ENCODE peak calls at places on chromosomes 7 and 10, in nine cellular contexts. R is lung microvascular endothelial cell; F is H54; L is tibial nerve; Y is CD4-positive, alpha-beta memory T cell; Z is activated CD4-positive, alpha-beta T cell treated with anti-CD3 and anti-CD28 coated beads for 1 hour; P is cerebellar cortex; N is stimulated activated CD4-positive, alpha-beta T cell treated with anti-CD3 and anti-CD28 coated beads, Interleukin-2, amount 100 ng/mL, for 48 hours; V is progenitor cell of endocrine pancreas. H is an unnamed sample.

GRCh38 chr10:13627459-13628310 is 40.9 kb downstream of the PRPF18 start:
- DNase-seq in F (no peak), L (no peak), Z (no peak), N (no peak), Y (no peak), P (no peak), V (no peak), R (no peak), H (no peak)

GRCh38 chr10:60238408-60239100 is 151.1 kb downstream of the ANK3 start:
- DNase-seq in F (peak), R (peak), P (peak), N (no peak), Z (no peak), L (no peak), Y (no peak), V (no peak), H (peak)

GRCh38 chr7:115879171-115879570 is 151.4 kb downstream of the TFEC start:
- DNase-seq in N (no peak), R (no peak), Y (no peak), P (no peak), F (no peak), Z (no peak), V (no peak), L (no peak), H (no peak)

GRCh38 chr10:71209324-71210030 is 2.9 kb upstream of the UNC5B start:
- DNase-seq in P (no peak), F (no peak), Y (no peak), R (no peak), V (no peak), N (no peak), L (no peak), Z (no peak), H (no peak)

GRCh38 chr10:29784175-29784773 is 149.5 kb upstream of the SVIL start:
- DNase-seq in L (peak), P (no peak), Z (no peak), V (no peak), R (peak), Y (no peak), F (peak), N (no peak), H (peak)

GRCh38 chr7:131196808-131197207 is 130.9 kb upstream of the MKLN1 start:
- DNase-seq in F (no peak), N (no peak), Y (no peak), P (no peak), L (no peak), R (no peak), V (no peak), Z (no peak), H (peak)

GRCh38 chr10:94268652-94269051 is 94.1 kb downstream of the NOC3L start:
- DNase-seq in N (no peak), F (no peak), L (no peak), Z (no peak), P (no peak), Y (no peak), R (no peak), V (no peak), H (no peak)

GRCh38 chr10:43680035-43680434 is 31.4 kb upstream of the ZNF32 start:
- DNase-seq in L (no peak), R (no peak), P (no peak), Z (no peak), Y (no peak), V (no peak), F (no peak), N (no peak), H (no peak)

GRCh38 chr7:22589641-22590141 is 89.7 kb upstream of the STEAP1B start:
- DNase-seq in N (no peak), Z (no peak), V (no peak), R (peak), F (no peak), Y (no peak), L (peak), P (no peak), H (no peak)

GRCh38 chr7:118185163-118185860 is 1.3 kb downstream of the LSM8 start:
- DNase-seq in F (no peak), R (no peak), L (no peak), Y (no peak), Z (no peak), N (no peak), P (no peak), V (no peak), H (no peak)

GRCh38 chr7:1848911-1849311 is 178.8 kb downstream of the ELFN1 start:
- DNase-seq in R (no peak), Y (no peak), V (no peak), N (no peak), F (no peak), L (no peak), Z (no peak), P (no peak), H (no peak)

GRCh38 chr10:116038259-116038658 is 234.7 kb downstream of the GFRA1 start:
- DNase-seq in F (no peak), L (peak), Z (no peak), R (peak), Y (no peak), V (no peak), P (no peak), N (no peak), H (no peak)

GRCh38 chr7:3165681-3166580 is 122.3 kb upstream of the CARD11 start:
- DNase-seq in P (no peak), R (no peak), L (no peak), Y (no peak), V (no peak), F (no peak), Z (no peak), N (no peak), H (no peak)

GRCh38 chr7:129363-130221 is 62.8 kb upstream of the FAM20C start:
- DNase-seq in Y (no peak), Z (no peak), V (no peak), N (no peak), F (no peak), P (no peak), R (no peak), L (peak), H (peak)

GRCh38 chr10:58140054-58140453 is 127.6 kb downstream of the IPMK start:
- DNase-seq in L (no peak), R (no peak), F (no peak), Z (no peak), P (no peak), V (no peak), Y (no peak), N (no peak), H (no peak)

GRCh38 chr7:35035511-35035921 is 1.8 kb downstream of the DPY19L1 start:
- DNase-seq in V (no peak), Z (no peak), Y (peak), R (peak), L (no peak), P (peak), F (peak), N (no peak), H (no peak)

GRCh38 chr7:6623589-6624245 is 8.3 kb downstream of the ZNF853 start:
- DNase-seq in V (no peak), Z (no peak), N (no peak), P (no peak), F (no peak), R (no peak), Y (no peak), L (no peak), H (no peak)

GRCh38 chr10:70053212-70053895 is 708 bp downstream of the MACROH2A2 start:
- DNase-seq in F (no peak), V (peak), R (no peak), Z (no peak), Y (no peak), N (peak), L (no peak), P (peak), H (no peak)

GRCh38 chr10:113454341-113455061 is 98.4 kb upstream of the HABP2 start:
- DNase-seq in R (peak), Y (no peak), P (peak), V (peak), Z (no peak), F (peak), L (peak), N (peak), H (peak)

GRCh38 chr10:61835069-61835908 is 66.2 kb upstream of the ARID5B start:
- DNase-seq in F (peak), L (no peak), Z (no peak), V (no peak), Y (peak), P (peak), N (no peak), R (peak), H (no peak)

GRCh38 chr10:68598978-68599753 is 39.0 kb downstream of the TET1 start:
- DNase-seq in N (no peak), R (peak), L (no peak), Y (no peak), V (no peak), P (peak), F (peak), Z (no peak), H (no peak)

GRCh38 chr7:24477807-24478655 is 95.2 kb upstream of the PALS2 start:
- DNase-seq in V (no peak), N (no peak), Y (no peak), F (peak), R (peak), Z (no peak), L (peak), P (no peak), H (no peak)

GRCh38 chr7:17849504-17849903 is 90.8 kb downstream of the SNX13 start:
- DNase-seq in R (no peak), L (no peak), V (no peak), F (no peak), Y (no peak), N (no peak), P (no peak), Z (no peak), H (peak)

GRCh38 chr10:47023237-47024045 is 112.2 kb downstream of the PTPN20 start:
- DNase-seq in R (no peak), Z (no peak), P (no peak), V (peak), N (no peak), Y (no peak), F (no peak), L (no peak), H (no peak)